ENCODE peak calls at places on chromosome 1, in four cellular contexts. J is PC-3, A is heart right ventricle, E is HCT116. V is an unnamed sample.

GRCh38 chr1:4046836-4047461 is 146.9 kb upstream of the C1orf174 start:
- ATAC-seq in J (no peak), A (no peak), E (no peak), V (no peak)

GRCh38 chr1:37055631-37056030 is 21.3 kb upstream of the GRIK3 start:
- ATAC-seq in J (no peak), A (no peak), E (no peak), V (no peak)

GRCh38 chr1:24503003-24503751 is 541 bp downstream of the RCAN3 start:
- ATAC-seq in J (peak; percentile 2), A (no peak), E (no peak), V (no peak)

GRCh38 chr1:192119701-192120100 is 38.6 kb upstream of the RGS18 start:
- ATAC-seq in J (no peak), A (no peak), E (no peak), V (no peak)

GRCh38 chr1:37999434-38000232 is 5.7 kb downstream of the FHL3 start:
- ATAC-seq in J (peak; percentile 42), A (peak; percentile 21), E (peak; percentile 45), V (peak; percentile 14)

GRCh38 chr1:51558375-51558924 is 39.4 kb upstream of the EPS15 start:
- ATAC-seq in J (peak; percentile 88), A (no peak), E (peak; percentile 75), V (no peak)

GRCh38 chr1:51799372-51799771 is 79.2 kb downstream of the NRDC start:
- ATAC-seq in J (no peak), A (peak; percentile 65), E (no peak), V (no peak)

GRCh38 chr1:44543816-44544185 is 130.5 kb downstream of the TMEM53 start:
- ATAC-seq in J (no peak), A (no peak), E (no peak), V (no peak)

GRCh38 chr1:242147096-242147976 is 148.4 kb upstream of the MAP1LC3C start:
- ATAC-seq in J (peak; percentile 45), A (no peak), E (no peak), V (no peak)

GRCh38 chr1:110615548-110616130 is 9.5 kb upstream of the KCNA2 start:
- ATAC-seq in J (peak; percentile 83), A (peak; percentile 67), E (peak; percentile 82), V (peak; percentile 46)

GRCh38 chr1:208068441-208068840 is 157.5 kb upstream of the CD34 start:
- ATAC-seq in J (no peak), A (no peak), E (no peak), V (no peak)

GRCh38 chr1:184953600-184954219 is 20.6 kb downstream of the NIBAN1 start:
- ATAC-seq in J (peak; percentile 55), A (no peak), E (no peak), V (no peak)

GRCh38 chr1:90386899-90387334 is 330.2 kb downstream of the BARHL2 start:
- ATAC-seq in J (peak; percentile 81), A (peak; percentile 49), E (no peak), V (no peak)

GRCh38 chr1:163170975-163171676 is 31.6 kb downstream of the RGS5 start:
- ATAC-seq in J (peak; percentile 44), A (no peak), E (peak; percentile 78), V (peak; percentile 27)

GRCh38 chr1:82920418-82921248 is 1078.3 kb downstream of the TTLL7 start:
- ATAC-seq in J (no peak), A (peak; percentile 56), E (no peak), V (peak; percentile 34)

GRCh38 chr1:184513966-184514365 is 127.1 kb downstream of the C1orf21 start:
- ATAC-seq in J (no peak), A (no peak), E (no peak), V (peak; percentile 72)

GRCh38 chr1:117112063-117112462 is 9.5 kb downstream of the TRIM45 start:
- ATAC-seq in J (no peak), A (no peak), E (no peak), V (no peak)

GRCh38 chr1:64033667-64034215 is 169.7 kb upstream of the UBE2U start:
- ATAC-seq in J (no peak), A (peak; percentile 86), E (no peak), V (peak; percentile 71)

DNA sequence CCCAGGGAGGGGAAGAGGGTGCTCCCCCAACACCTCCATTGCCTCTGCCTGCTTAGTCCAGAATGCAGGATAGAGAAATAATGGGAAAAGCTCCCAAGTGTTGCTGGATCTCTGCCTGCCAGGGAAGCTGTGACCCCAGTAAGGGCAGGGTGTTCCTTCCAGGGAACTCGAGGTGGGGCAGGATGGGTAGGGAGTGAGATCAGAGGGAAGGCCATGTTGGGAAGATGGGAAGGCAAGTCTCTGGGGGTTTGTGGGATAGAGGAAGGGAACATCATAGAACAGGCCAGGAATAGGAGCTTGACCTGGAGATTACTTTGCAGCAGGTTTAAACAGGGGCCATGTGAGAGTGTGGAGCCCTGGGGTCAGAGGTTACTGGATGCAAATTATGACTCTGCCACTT is 16.4 kb upstream of the SLC2A1 start:
- ATAC-seq in J (no peak), A (no peak), E (no peak), V (no peak)
- H3K36me3 ChIP-seq in J (no peaks in the 10 kb centered on the region), A (no peaks in the 10 kb centered on the region), E (no peaks in the 10 kb centered on the region), V (no peaks in the 10 kb centered on the region)

GRCh38 chr1:201144701-201145100 is 9.6 kb downstream of the TMEM9 start:
- ATAC-seq in J (no peak), A (no peak), E (no peak), V (no peak)
- H3K36me3 ChIP-seq in J (peaks cover 95% of the 10 kb centered on the region), A (peaks cover 92% of the 10 kb centered on the region), E (peaks cover 37% of the 10 kb centered on the region), V (no peaks in the 10 kb centered on the region)

GRCh38 chr1:21873174-21873573 is 61.1 kb downstream of the LDLRAD2 start:
- ATAC-seq in J (no peak), A (no peak), E (no peak), V (no peak)
- H3K36me3 ChIP-seq in J (no peaks in the 10 kb centered on the region), A (peaks cover 100% of the 10 kb centered on the region), E (no peaks in the 10 kb centered on the region), V (no peaks in the 10 kb centered on the region)

GRCh38 chr1:153936011-153936802 is 10.3 kb downstream of the DENND4B start:
- ATAC-seq in J (no peak), A (no peak), E (no peak), V (no peak)
- H3K36me3 ChIP-seq in J (peaks cover 12% of the 10 kb centered on the region), A (peaks cover 98% of the 10 kb centered on the region), E (peaks cover 28% of the 10 kb centered on the region), V (no peaks in the 10 kb centered on the region)

DNA sequence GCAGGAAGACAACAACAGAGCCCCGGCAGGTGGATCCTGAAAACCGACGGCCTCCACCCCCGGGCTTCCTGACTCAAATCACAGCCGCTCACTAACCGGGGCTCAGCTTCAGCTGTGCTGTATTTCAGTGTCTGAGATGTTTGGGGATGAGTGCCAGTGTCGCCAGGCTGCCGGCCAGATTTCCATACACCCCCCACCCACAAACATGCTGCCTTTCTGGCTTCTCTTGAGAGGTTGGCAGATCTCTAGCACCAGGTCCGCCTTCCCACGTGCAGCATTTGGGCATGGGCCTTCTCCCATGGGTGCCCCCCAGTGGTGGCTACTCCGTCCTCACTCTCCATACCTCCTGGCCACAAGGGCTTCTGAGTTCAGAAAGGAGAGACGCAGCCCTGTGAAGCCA is 34.8 kb downstream of the KCNAB2 start:
- ATAC-seq in J (peak; percentile 55), A (peak; percentile 50), E (peak; percentile 80), V (no peak)
- H3K36me3 ChIP-seq in J (no peaks in the 10 kb centered on the region), A (no peaks in the 10 kb centered on the region), E (no peaks in the 10 kb centered on the region), V (no peaks in the 10 kb centered on the region)

GRCh38 chr1:246455487-246455886 is 51.6 kb downstream of the SMYD3 start:
- ATAC-seq in J (no peak), A (no peak), E (no peak), V (no peak)
- H3K36me3 ChIP-seq in J (no peaks in the 10 kb centered on the region), A (no peaks in the 10 kb centered on the region), E (no peaks in the 10 kb centered on the region), V (no peaks in the 10 kb centered on the region)

GRCh38 chr1:151313501-151313900 is 13.7 kb downstream of the PI4KB start:
- ATAC-seq in J (no peak), A (peak; percentile 18), E (no peak), V (peak; percentile 31)

GRCh38 chr1:151310986-151311385 is 16.2 kb downstream of the PI4KB start:
- ATAC-seq in J (no peak), A (no peak), E (no peak), V (no peak)

GRCh38 chr1:151309851-151310323 is 17.3 kb downstream of the PI4KB start:
- ATAC-seq in J (no peak), A (peak; percentile 12), E (no peak), V (no peak)

GRCh38 chr1:151312439-151313225 is 14.6 kb downstream of the PI4KB start:
- ATAC-seq in J (peak; percentile 16), A (no peak), E (no peak), V (no peak)

DNA sequence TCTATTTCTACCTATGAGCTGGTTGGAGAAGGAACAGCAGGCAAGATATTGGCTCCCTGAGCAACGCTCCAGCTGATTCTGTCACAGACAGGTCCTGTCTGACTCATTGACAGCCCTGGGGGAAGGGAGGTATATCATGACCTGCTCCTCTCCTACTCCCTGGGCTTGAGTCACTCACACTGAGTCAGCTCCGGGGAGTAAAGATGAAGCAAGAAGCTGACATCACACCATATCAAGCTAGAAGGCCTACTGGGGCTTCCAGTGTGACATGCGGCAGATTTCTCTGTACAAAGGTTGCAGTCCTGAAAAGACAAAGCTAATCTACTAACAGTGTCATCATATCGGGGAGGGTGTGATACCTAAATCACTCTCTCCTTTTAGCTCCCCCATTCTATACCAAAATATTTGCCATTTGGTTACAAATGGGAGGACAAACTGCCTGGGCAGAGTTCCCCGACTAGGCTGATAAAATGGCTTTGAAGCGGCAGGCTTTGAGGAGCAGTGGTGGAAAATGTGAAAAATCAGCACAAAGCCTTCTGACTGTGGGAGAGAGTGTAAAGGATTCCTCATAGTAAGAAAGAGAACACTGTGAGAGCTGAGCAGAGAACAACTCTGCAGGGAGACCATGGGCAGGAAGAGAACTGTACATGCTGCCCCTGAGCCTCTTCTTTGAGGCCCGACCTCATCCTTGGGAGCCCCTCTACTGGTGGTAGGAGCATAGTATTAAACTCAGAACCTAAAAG is 15.5 kb downstream of the PI4KB start:
- ATAC-seq in J (peak; percentile 94), A (peak; percentile 82), E (peak; percentile 98), V (peak; percentile 97)
- H3K36me3 ChIP-seq in J (peaks cover 58% of the 10 kb centered on the region), A (peaks cover 89% of the 10 kb centered on the region), E (peaks cover 5% of the 10 kb centered on the region), V (no peaks in the 10 kb centered on the region)

GRCh38 chr1:221292652-221293051 is 413.4 kb downstream of the HLX start:
- ATAC-seq in J (no peak), A (no peak), E (no peak), V (no peak)

GRCh38 chr1:221291113-221291512 is 411.9 kb downstream of the HLX start:
- ATAC-seq in J (peak; percentile 45), A (no peak), E (no peak), V (no peak)

GRCh38 chr1:221286399-221286798 is 407.2 kb downstream of the HLX start:
- ATAC-seq in J (no peak), A (no peak), E (no peak), V (no peak)

GRCh38 chr1:221290669-221291068 is 411.4 kb downstream of the HLX start:
- ATAC-seq in J (no peak), A (no peak), E (no peak), V (no peak)

GRCh38 chr1:221289103-221289502 is 409.9 kb downstream of the HLX start:
- ATAC-seq in J (peak; percentile 64), A (no peak), E (no peak), V (no peak)
- H3K36me3 ChIP-seq in J (no peaks in the 10 kb centered on the region), A (no peaks in the 10 kb centered on the region), E (no peaks in the 10 kb centered on the region), V (no peaks in the 10 kb centered on the region)

V was measured in gastroesophageal sphincter.